ENCODE peak calls at places on chromosomes 1 and 21, in seven cellular contexts. K is HEK293T, I is H1, C is HepG2, O is K562, M is HCT116, B is GM12878. T is an unnamed sample.

GRCh38 chr1:201530741-201531521 is 8.0 kb upstream of the NAV1 start:
- DNase-seq in K (peak; percentile 90), I (peak; percentile 90), C (peak; percentile 43), O (peak; percentile 87), M (peak; percentile 45), B (no peak), T (peak; percentile 90)

GRCh38 chr1:54500030-54500389 is 48.0 kb upstream of the ACOT11 start:
- DNase-seq in K (no peak), I (no peak), C (no peak), O (no peak), M (no peak), B (no peak), T (no peak)

GRCh38 chr1:87197156-87197555 is 131.5 kb upstream of the LMO4 start:
- DNase-seq in K (no peak), I (no peak), C (no peak), O (no peak), M (no peak), B (no peak), T (no peak)

GRCh38 chr1:22208265-22208972 is 65.5 kb upstream of the WNT4 start:
- DNase-seq in K (no peak), I (peak; percentile 61), C (no peak), O (peak; percentile 60), M (no peak), B (no peak), T (no peak)

GRCh38 chr1:21510885-21511578 is 1.8 kb downstream of the ALPL start:
- DNase-seq in K (no peak), I (no peak), C (no peak), O (no peak), M (no peak), B (no peak), T (no peak)

GRCh38 chr1:151720974-151721787 is at the start of gene RIIAD1:
- DNase-seq in K (peak; percentile 84), I (no peak), C (no peak), O (peak; percentile 58), M (no peak), B (no peak), T (peak; percentile 61)

GRCh38 chr21:26490771-26491170 is 82.3 kb downstream of the CYYR1 start:
- DNase-seq in K (no peak), I (no peak), C (no peak), O (no peak), M (no peak), B (no peak), T (no peak)

GRCh38 chr1:17315542-17316130 is 7.6 kb downstream of the PADI4 start:
- DNase-seq in K (no peak), I (peak; percentile 62), C (no peak), O (no peak), M (no peak), B (no peak), T (peak; percentile 41)

GRCh38 chr1:233295775-233296322 is 324 bp upstream of the PCNX2 start:
- DNase-seq in K (no peak), I (no peak), C (no peak), O (no peak), M (no peak), B (no peak), T (no peak)

GRCh38 chr1:86235859-86236258 is 79.3 kb upstream of the COL24A1 start:
- DNase-seq in K (no peak), I (no peak), C (no peak), O (no peak), M (no peak), B (no peak), T (no peak)

GRCh38 chr1:87927391-87928073 is 598.9 kb downstream of the LMO4 start:
- DNase-seq in K (no peak), I (no peak), C (no peak), O (no peak), M (no peak), B (no peak), T (no peak)

GRCh38 chr1:183048087-183049085 is 25.2 kb downstream of the LAMC1 start:
- DNase-seq in K (no peak), I (no peak), C (no peak), O (no peak), M (no peak), B (peak; percentile 78), T (no peak)
- TF ChIP-seq SP1 in K (no peak), I (no peak), C (no peak), O (no peak), M (no peak), B (no peak), T (no peak)

GRCh38 chr1:7783178-7783711 is 846 bp upstream of the PER3 start:
- DNase-seq in K (peak; percentile 53), I (peak; percentile 82), C (peak; percentile 49), O (peak; percentile 88), M (no peak), B (no peak), T (peak; percentile 76)
- TF ChIP-seq SP1 in K (no peak), I (no peak), C (no peak), O (no peak), M (no peak), B (no peak), T (peak; percentile 27)

GRCh38 chr1:216221260-216221700 is 202.0 kb downstream of the USH2A start:
- DNase-seq in K (peak; percentile 67), I (peak; percentile 58), C (peak; percentile 61), O (peak; percentile 5), M (peak; percentile 7), B (peak; percentile 27), T (peak; percentile 41)
- TF ChIP-seq SP1 in K (no peak), I (no peak), C (no peak), O (no peak), M (no peak), B (no peak), T (no peak)

GRCh38 chr1:41294213-41294612 is 52.1 kb upstream of the SCMH1 start:
- DNase-seq in K (no peak), I (no peak), C (no peak), O (no peak), M (no peak), B (no peak), T (no peak)
- TF ChIP-seq SP1 in K (no peak), I (no peak), C (no peak), O (no peak), M (no peak), B (no peak), T (no peak)

DNA sequence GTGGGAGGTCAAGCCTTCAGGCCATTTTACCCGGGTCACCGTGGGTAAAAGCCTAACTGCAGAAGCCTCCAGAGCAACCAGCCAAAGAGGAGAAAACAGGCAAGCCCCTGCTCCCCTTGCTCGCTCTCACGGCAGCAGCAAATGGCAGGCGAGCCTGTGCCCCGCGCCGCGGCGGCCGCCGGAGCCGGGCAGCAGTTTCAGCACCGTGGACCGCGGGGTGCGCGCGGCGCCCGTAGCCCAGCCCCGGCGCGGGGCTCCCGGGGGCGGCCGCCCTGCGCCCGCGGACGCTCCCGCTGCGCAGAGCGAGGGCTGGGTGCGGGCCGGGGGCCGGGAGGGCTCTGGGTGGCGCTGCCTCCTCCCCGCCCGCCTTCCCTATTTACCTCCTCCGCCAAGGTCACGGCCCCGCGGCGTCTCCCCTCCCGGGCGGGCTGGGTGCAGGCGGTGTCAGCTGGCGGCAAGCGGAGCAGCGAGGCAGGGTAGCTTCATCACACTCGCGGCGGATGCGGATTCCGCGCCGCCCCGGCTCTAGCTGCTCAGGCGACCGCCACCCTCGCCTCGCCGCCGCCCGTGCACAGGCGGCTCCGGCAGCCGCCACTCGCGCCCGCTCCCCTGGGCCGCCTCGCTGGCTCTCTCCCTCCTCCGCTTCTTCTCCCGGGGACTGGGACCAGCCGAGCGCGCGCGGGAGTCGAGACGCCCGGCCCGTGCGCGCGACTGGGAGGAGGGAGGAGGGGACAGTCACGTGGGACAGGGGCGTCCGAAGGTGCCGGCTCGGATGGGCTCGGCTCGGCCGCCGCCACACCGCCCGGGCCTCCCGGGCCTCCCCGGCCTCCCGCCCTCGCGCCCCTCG is at the start of gene RGS7:
- DNase-seq in K (peak; percentile 85), I (peak; percentile 82), C (peak; percentile 4), O (no peak), M (no peak), B (no peak), T (peak; percentile 61)
- TF ChIP-seq SP1 in K (no peak), I (no peak), C (no peak), O (no peak), M (no peak), B (no peak), T (no peak)

GRCh38 chr1:113786055-113786454 is 26.2 kb downstream of the RSBN1 start:
- DNase-seq in K (peak; percentile 28), I (no peak), C (peak; percentile 65), O (peak; percentile 38), M (no peak), B (no peak), T (no peak)
- TF ChIP-seq SP1 in K (no peak), I (no peak), C (no peak), O (no peak), M (no peak), B (no peak), T (no peak)

DNA sequence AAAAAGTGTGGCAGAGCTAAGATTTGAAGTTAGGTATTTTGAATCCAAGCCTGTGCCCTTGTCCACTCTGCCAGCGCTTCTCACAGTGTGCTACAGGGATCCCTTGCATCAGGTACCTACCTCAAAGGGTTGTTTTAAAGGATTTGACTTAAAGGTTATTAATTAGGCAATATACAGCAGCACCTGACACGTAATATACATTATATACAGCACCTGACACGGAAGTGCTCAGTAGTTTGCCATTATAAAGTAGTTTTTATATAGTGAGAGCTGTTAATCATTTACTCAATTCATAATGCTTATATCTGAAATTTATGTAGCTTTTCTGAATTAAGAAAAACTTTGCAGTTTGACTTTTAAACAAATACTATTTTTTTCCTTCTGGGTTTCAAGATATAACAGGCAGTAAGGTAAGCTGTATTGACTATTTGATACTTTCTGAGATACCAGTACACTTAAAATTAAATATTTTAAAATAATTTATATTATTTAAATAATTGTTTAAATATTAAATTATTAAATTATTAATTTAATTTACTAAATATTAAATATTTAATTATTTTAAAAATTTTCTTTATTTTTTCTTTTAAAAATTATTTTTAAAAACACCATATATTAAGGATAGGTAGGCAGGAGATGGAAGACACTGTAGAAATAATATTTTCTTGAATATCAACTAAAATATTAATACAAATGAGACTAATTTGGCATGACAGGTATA is 33.4 kb downstream of the TSNAX start:
- DNase-seq in K (no peak), I (no peak), C (no peak), O (no peak), M (no peak), B (no peak), T (no peak)
- TF ChIP-seq SP1 in K (no peak), I (no peak), C (no peak), O (no peak), M (no peak), B (no peak), T (no peak)

GRCh38 chr1:94299627-94300552 is 62.5 kb upstream of the ARHGAP29 start:
- DNase-seq in K (no peak), I (no peak), C (peak; percentile 41), O (no peak), M (peak; percentile 98), B (no peak), T (no peak)
- TF ChIP-seq SP1 in K (no peak), I (no peak), C (no peak), O (no peak), M (peak; percentile 99), B (no peak), T (no peak)